ENCODE peak calls at places on chromosome 10, in five cellular contexts. F, J, H, N and G are unnamed samples.

GRCh38 chr10:34687434-34688205 is 127.5 kb downstream of the PARD3 start:
- DNase-seq in J (no peak), F (no peak), H (no peak), N (no peak), G (no peak)

GRCh38 chr10:104128214-104128613 is 6.2 kb downstream of the SFR1 start:
- DNase-seq in J (no peak), N (no peak), H (no peak), F (no peak), G (no peak)

GRCh38 chr10:109894516-109894915 is 28.8 kb downstream of the XPNPEP1 start:
- DNase-seq in H (peak), N (peak), J (no peak), F (peak), G (no peak)

GRCh38 chr10:87657370-87657769 is 2.3 kb upstream of the PAPSS2 start:
- DNase-seq in N (peak), J (no peak), F (no peak), H (no peak), G (no peak)

GRCh38 chr10:88874271-88874670 is 5.8 kb upstream of the STAMBPL1 start:
- DNase-seq in F (no peak), H (no peak), J (no peak), N (no peak), G (no peak)

GRCh38 chr10:59016043-59016442 is 160.4 kb upstream of the PHYHIPL start:
- DNase-seq in H (no peak), N (no peak), J (no peak), F (no peak), G (no peak)

GRCh38 chr10:67140641-67141040 is 214.8 kb downstream of the LRRTM3 start:
- DNase-seq in H (no peak), N (no peak), J (no peak), F (no peak), G (no peak)

GRCh38 chr10:133140417-133141143 is 19.4 kb upstream of the KNDC1 start:
- DNase-seq in H (no peak), F (peak), N (no peak), J (peak), G (peak)

GRCh38 chr10:45373783-45374450 is at the start of gene ALOX5:
- DNase-seq in J (no peak), N (no peak), H (peak), F (peak), G (peak)

GRCh38 chr10:10830316-10831061 is 187.2 kb upstream of the CELF2 start:
- DNase-seq in N (no peak), H (no peak), J (no peak), F (no peak), G (no peak)

GRCh38 chr10:99328579-99329237 is 448 bp upstream of the CNNM1 start:
- DNase-seq in H (no peak), N (no peak), J (no peak), F (no peak), G (no peak)

GRCh38 chr10:17229967-17230682 is 2.1 kb downstream of the VIM start:
- DNase-seq in J (peak), H (peak), N (peak), F (peak), G (peak)

DNA sequence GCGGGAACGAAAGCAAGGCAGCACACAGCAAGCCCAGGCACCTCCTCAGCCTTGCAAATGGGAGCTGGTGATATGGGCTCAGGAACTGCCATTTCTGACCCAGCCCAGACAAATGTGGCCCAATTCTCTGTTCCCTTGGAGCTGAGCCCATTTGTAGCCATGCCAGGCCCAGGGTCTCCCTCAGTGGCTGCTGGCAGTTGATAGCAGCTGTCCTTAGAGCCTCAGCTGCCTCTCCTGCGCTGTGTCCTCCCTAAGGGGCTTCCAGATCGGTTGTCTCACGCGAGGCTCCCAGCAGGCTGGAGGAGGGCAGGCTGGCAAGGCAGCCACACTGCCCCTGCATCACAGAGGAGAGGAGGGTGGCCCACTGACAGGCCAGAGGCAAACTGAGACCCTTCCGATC is 275.8 kb downstream of the KCNMA1 start:
- DNase-seq in F (no peak), J (no peak), H (no peak), N (no peak), G (peak)
- TF ChIP-seq CTCF in F (no peak), J (no peak), H (no peak), N (no peak), G (no peak)

DNA sequence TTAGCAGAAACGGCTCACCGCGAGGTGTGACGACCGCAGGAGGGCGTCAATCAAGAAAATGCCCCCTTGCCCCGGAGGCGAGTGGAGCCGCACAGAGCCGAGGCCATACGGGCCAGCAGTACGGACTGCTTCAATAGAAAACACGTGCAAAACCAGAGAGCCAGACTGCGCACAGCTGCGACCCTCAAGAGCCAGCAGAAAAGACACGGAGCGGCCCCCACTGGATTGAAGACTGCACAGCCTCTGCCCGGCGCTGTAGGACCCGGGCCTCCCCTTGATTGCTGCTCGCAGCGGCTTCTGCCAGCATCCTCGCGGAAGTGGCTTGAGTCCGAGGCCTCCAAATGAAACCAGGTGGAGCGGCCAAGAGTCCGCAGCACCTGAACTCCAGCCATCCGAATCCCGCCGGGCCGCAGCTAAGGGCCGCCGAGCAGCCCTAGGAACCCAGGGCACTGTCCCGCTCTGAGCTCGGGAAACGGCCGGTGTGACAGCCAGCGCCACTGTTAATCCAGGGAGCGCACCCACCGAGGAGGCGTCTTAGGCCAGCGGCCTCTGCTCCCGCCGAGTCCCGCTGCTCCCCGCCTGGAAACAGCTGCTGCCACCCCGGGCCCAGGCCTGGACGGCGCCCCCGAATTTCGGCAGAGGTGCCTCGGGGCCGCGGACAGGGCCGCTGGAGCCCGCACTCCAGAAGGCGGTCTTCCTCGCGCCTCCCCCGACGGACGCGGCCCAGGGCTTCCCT is 660 bp upstream of the HHEX start:
- DNase-seq in N (no peak), J (no peak), F (peak), H (peak), G (peak)
- TF ChIP-seq CTCF in N (no peak), J (no peak), F (no peak), H (peak), G (no peak)

GRCh38 chr10:129161184-129161583 is 305.9 kb upstream of the MGMT start:
- DNase-seq in H (no peak), F (no peak), N (no peak), J (no peak), G (no peak)
- TF ChIP-seq CTCF in H (no peak), F (no peak), N (no peak), J (no peak), G (no peak)

GRCh38 chr10:6707329-6707728 is 127.3 kb upstream of the PRKCQ start:
- DNase-seq in N (no peak), H (no peak), F (no peak), J (no peak), G (no peak)
- TF ChIP-seq CTCF in N (no peak), H (no peak), F (no peak), J (no peak), G (no peak)

DNA sequence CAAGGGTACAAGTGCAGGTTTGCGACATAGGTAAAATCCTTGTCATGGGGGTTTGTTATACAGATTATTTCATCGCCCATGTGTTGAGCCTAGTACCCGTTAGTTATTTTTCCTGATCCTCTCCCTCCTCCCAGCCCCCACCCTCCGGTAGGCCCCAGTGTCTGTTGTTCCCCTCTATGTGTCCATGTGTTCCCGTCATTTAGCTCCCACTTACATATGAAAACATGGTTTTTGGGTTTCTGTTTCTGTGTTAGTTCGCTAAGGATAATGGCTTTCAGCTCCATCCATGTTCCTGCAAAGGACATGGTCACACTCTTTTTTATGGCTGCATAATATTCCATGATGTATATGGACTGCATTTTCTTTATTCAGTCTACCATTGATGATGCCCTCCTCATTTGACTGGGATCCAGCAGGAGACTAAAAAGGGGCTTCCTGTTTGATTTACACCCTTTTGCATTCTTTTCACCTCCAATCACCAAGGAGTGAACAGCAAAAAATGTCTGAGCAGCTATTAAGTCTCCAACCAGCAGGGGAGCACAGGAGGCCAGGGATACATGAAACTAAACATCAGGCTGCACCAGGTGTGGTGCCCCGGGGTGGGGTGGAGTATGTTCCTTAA is 188.2 kb downstream of the SKIDA1 start:
- DNase-seq in F (no peak), N (no peak), H (no peak), J (peak), G (no peak)
- TF ChIP-seq CTCF in F (no peak), N (no peak), H (no peak), J (no peak), G (no peak)